ENCODE peak calls at places on chromosomes 3 and 15, in nine cellular contexts. G, S, R, J, Y, T, P, O and F are unnamed samples.

GRCh38 chr15:74795961-74796625 is 14.2 kb downstream of the CSK start:
- DNase-seq in G (no peak), S (no peak), R (no peak), J (no peak), Y (no peak), T (no peak), P (no peak), O (no peak), F (no peak)

GRCh38 chr3:154095832-154096421 is 25.3 kb upstream of the ARHGEF26 start:
- DNase-seq in G (no peak), S (no peak), R (no peak), J (peak), Y (peak), T (no peak), P (no peak), O (no peak), F (no peak)

GRCh38 chr3:121330118-121330517 is 215.7 kb downstream of the POLQ start:
- DNase-seq in G (no peak), S (no peak), R (no peak), J (peak), Y (no peak), T (no peak), P (no peak), O (no peak), F (no peak)

GRCh38 chr3:186784820-186785516 is 1.6 kb downstream of the EIF4A2 start:
- DNase-seq in G (no peak), S (no peak), R (no peak), J (no peak), Y (no peak), T (no peak), P (no peak), O (no peak), F (no peak)

GRCh38 chr3:141921316-141921715 is 44.9 kb downstream of the ATP1B3 start:
- DNase-seq in G (no peak), S (no peak), R (no peak), J (no peak), Y (no peak), T (no peak), P (no peak), O (no peak), F (no peak)

GRCh38 chr3:32106929-32107362 is 526 bp downstream of the GPD1L start:
- DNase-seq in G (no peak), S (peak), R (no peak), J (no peak), Y (no peak), T (no peak), P (peak), O (no peak), F (peak)

GRCh38 chr15:65631503-65631902 is 9.8 kb downstream of the SLC24A1 start:
- DNase-seq in G (no peak), S (no peak), R (no peak), J (no peak), Y (no peak), T (no peak), P (no peak), O (no peak), F (no peak)

GRCh38 chr3:138936763-138937689 is 9.9 kb downstream of the FOXL2 start:
- DNase-seq in G (no peak), S (no peak), R (no peak), J (no peak), Y (no peak), T (peak), P (no peak), O (no peak), F (no peak)

GRCh38 chr15:90231028-90232017 is 2.4 kb downstream of the CIB1 start:
- DNase-seq in G (no peak), S (peak), R (no peak), J (no peak), Y (no peak), T (no peak), P (peak), O (peak), F (no peak)

GRCh38 chr15:60121845-60122244 is 117.7 kb downstream of the FOXB1 start:
- DNase-seq in G (no peak), S (no peak), R (no peak), J (no peak), Y (no peak), T (no peak), P (no peak), O (no peak), F (no peak)

GRCh38 chr15:92808611-92809063 is 91.5 kb upstream of the CHD2 start:
- DNase-seq in G (no peak), S (no peak), R (no peak), J (no peak), Y (peak), T (peak), P (no peak), O (no peak), F (no peak)

GRCh38 chr3:66010348-66011097 is 28.2 kb downstream of the MAGI1 start:
- DNase-seq in G (no peak), S (no peak), R (no peak), J (no peak), Y (no peak), T (no peak), P (no peak), O (no peak), F (peak)

GRCh38 chr3:66121288-66121687 is 82.6 kb upstream of the MAGI1 start:
- DNase-seq in G (no peak), S (no peak), R (no peak), J (no peak), Y (no peak), T (no peak), P (no peak), O (no peak), F (no peak)

GRCh38 chr3:18423401-18424212 is 1.5 kb downstream of the SATB1 start:
- DNase-seq in G (no peak), S (no peak), R (peak), J (no peak), Y (peak), T (peak), P (no peak), O (peak), F (peak)

GRCh38 chr3:72270072-72270611 is 485.2 kb upstream of the PROK2 start:
- DNase-seq in G (peak), S (no peak), R (no peak), J (no peak), Y (no peak), T (peak), P (no peak), O (no peak), F (peak)

GRCh38 chr15:40310001-40310959 is 2.5 kb upstream of the PLCB2 start:
- DNase-seq in G (no peak), S (no peak), R (peak), J (no peak), Y (peak), T (peak), P (no peak), O (peak), F (peak)

GRCh38 chr15:41501191-41501917 is 7.7 kb downstream of the ITPKA start:
- DNase-seq in G (no peak), S (no peak), R (no peak), J (no peak), Y (no peak), T (no peak), P (no peak), O (no peak), F (no peak)

GRCh38 chr3:184218814-184219213 is 10.6 kb upstream of the VWA5B2 start:
- DNase-seq in G (no peak), S (no peak), R (no peak), J (no peak), Y (no peak), T (no peak), P (no peak), O (no peak), F (no peak)

GRCh38 chr15:101379647-101380046 is 84.6 kb upstream of the SNRPA1 start:
- DNase-seq in G (no peak), S (no peak), R (no peak), J (no peak), Y (no peak), T (peak), P (no peak), O (no peak), F (no peak)

GRCh38 chr15:63513271-63513670 is 8.9 kb downstream of the USP3 start:
- DNase-seq in G (no peak), S (no peak), R (no peak), J (no peak), Y (no peak), T (no peak), P (no peak), O (no peak), F (no peak)

GRCh38 chr3:100073555-100074307 is 40.6 kb downstream of the FILIP1L start:
- DNase-seq in G (peak), S (no peak), R (no peak), J (no peak), Y (no peak), T (no peak), P (no peak), O (no peak), F (no peak)

GRCh38 chr3:170189396-170190256 is 8.1 kb upstream of the PHC3 start:
- DNase-seq in G (no peak), S (no peak), R (no peak), J (no peak), Y (no peak), T (no peak), P (no peak), O (no peak), F (no peak)

GRCh38 chr15:81133782-81134461 is at the start of gene CFAP161:
- DNase-seq in G (no peak), S (no peak), R (peak), J (peak), Y (peak), T (peak), P (no peak), O (no peak), F (no peak)

GRCh38 chr3:76369170-76369569 is 583.8 kb upstream of the ZNF717 start:
- DNase-seq in G (no peak), S (no peak), R (no peak), J (peak), Y (no peak), T (no peak), P (no peak), O (no peak), F (no peak)

GRCh38 chr3:64612916-64613526 is 74.8 kb downstream of the ADAMTS9 start:
- DNase-seq in G (no peak), S (no peak), R (no peak), J (no peak), Y (no peak), T (no peak), P (no peak), O (no peak), F (peak)

GRCh38 chr15:55802600-55803376 is 59.8 kb upstream of the PRTG start:
- DNase-seq in G (no peak), S (no peak), R (peak), J (no peak), Y (no peak), T (no peak), P (no peak), O (no peak), F (no peak)

GRCh38 chr15:74233373-74233772 is 2.8 kb upstream of the CCDC33 start:
- DNase-seq in G (no peak), S (no peak), R (no peak), J (no peak), Y (no peak), T (no peak), P (no peak), O (no peak), F (no peak)

GRCh38 chr15:71538181-71538580 is 272.2 kb upstream of the NR2E3 start:
- DNase-seq in G (no peak), S (no peak), R (no peak), J (no peak), Y (no peak), T (no peak), P (no peak), O (no peak), F (no peak)

GRCh38 chr15:92655178-92655995 is at the start of gene FAM174B:
- DNase-seq in G (no peak), S (no peak), R (peak), J (no peak), Y (peak), T (peak), P (no peak), O (no peak), F (peak)

GRCh38 chr3:157618075-157618760 is 115.0 kb upstream of the VEPH1 start:
- DNase-seq in G (peak), S (no peak), R (peak), J (peak), Y (peak), T (no peak), P (no peak), O (no peak), F (no peak)

GRCh38 chr3:1183320-1184048 is 90.7 kb downstream of the CNTN6 start:
- DNase-seq in G (no peak), S (no peak), R (no peak), J (no peak), Y (no peak), T (no peak), P (no peak), O (no peak), F (no peak)

GRCh38 chr3:85626662-85627061 is 667.9 kb downstream of the CADM2 start:
- DNase-seq in G (no peak), S (no peak), R (no peak), J (no peak), Y (no peak), T (no peak), P (no peak), O (no peak), F (no peak)

GRCh38 chr15:88563638-88564037 is 17.2 kb upstream of the DET1 start:
- DNase-seq in G (no peak), S (no peak), R (no peak), J (no peak), Y (no peak), T (no peak), P (no peak), O (no peak), F (no peak)

GRCh38 chr3:194086251-194087075 is 49.5 kb upstream of the HES1 start:
- DNase-seq in G (no peak), S (no peak), R (no peak), J (no peak), Y (no peak), T (no peak), P (no peak), O (no peak), F (no peak)

GRCh38 chr3:196431193-196432136 is 762 bp downstream of the UBXN7 start:
- DNase-seq in G (no peak), S (no peak), R (no peak), J (peak), Y (peak), T (peak), P (peak), O (no peak), F (peak)

GRCh38 chr3:148289159-148289558 is 408.5 kb upstream of the AGTR1 start:
- DNase-seq in G (no peak), S (no peak), R (no peak), J (no peak), Y (no peak), T (no peak), P (no peak), O (no peak), F (no peak)

GRCh38 chr15:93087825-93088199 is 1.2 kb downstream of the RGMA start:
- DNase-seq in G (no peak), S (peak), R (no peak), J (peak), Y (peak), T (peak), P (peak), O (peak), F (peak)

GRCh38 chr15:99651023-99651807 is 82.0 kb downstream of the LYSMD4 start:
- DNase-seq in G (peak), S (no peak), R (no peak), J (no peak), Y (no peak), T (no peak), P (no peak), O (no peak), F (no peak)

GRCh38 chr15:45112592-45113379 is 1.2 kb downstream of the DUOX2 start:
- DNase-seq in G (no peak), S (no peak), R (no peak), J (no peak), Y (no peak), T (peak), P (no peak), O (no peak), F (no peak)

GRCh38 chr15:70264738-70265465 is 167.2 kb upstream of the TLE3 start:
- DNase-seq in G (no peak), S (no peak), R (no peak), J (no peak), Y (no peak), T (no peak), P (no peak), O (no peak), F (no peak)